ENCODE peak calls at places on chromosomes 2 and 18, in four cellular contexts. L is germinal center, W is NCI-H774, T is skeletal muscle cell. V is an unnamed sample.

GRCh38 chr2:207408086-207408794 is 121.5 kb upstream of the CREB1 start:
- DNase-seq in L (no peak), W (peak), T (peak), V (peak)

GRCh38 chr2:192500550-192501200 is 305.9 kb upstream of the TMEFF2 start:
- DNase-seq in L (no peak), W (no peak), T (peak), V (peak)

GRCh38 chr18:57619881-57620280 is 1.8 kb downstream of the NARS1 start:
- DNase-seq in L (no peak), W (no peak), T (no peak), V (no peak)

GRCh38 chr2:239830066-239830717 is 194.9 kb downstream of the NDUFA10 start:
- DNase-seq in L (no peak), W (no peak), T (no peak), V (no peak)

GRCh38 chr2:177165731-177166711 is 46.6 kb upstream of the HNRNPA3 start:
- DNase-seq in L (peak), W (no peak), T (no peak), V (no peak)

GRCh38 chr2:33788044-33788443 is 188.9 kb upstream of the FAM98A start:
- DNase-seq in L (no peak), W (no peak), T (no peak), V (no peak)

GRCh38 chr18:76209597-76209996 is 285.4 kb downstream of the ZNF516 start:
- DNase-seq in L (no peak), W (no peak), T (peak), V (no peak)

GRCh38 chr2:19178175-19178574 is 180.2 kb downstream of the OSR1 start:
- DNase-seq in L (no peak), W (no peak), T (no peak), V (peak)

GRCh38 chr2:239826376-239826775 is 198.8 kb downstream of the NDUFA10 start:
- DNase-seq in L (no peak), W (no peak), T (no peak), V (no peak)

GRCh38 chr2:9578475-9579235 is 23.0 kb upstream of the ADAM17 start:
- DNase-seq in L (no peak), W (no peak), T (no peak), V (no peak)

GRCh38 chr2:36357506-36358316 is 2.1 kb downstream of the CRIM1 start:
- DNase-seq in L (peak), W (no peak), T (no peak), V (no peak)

GRCh38 chr2:32977228-32977758 is 30.5 kb downstream of the LTBP1 start:
- DNase-seq in L (no peak), W (no peak), T (no peak), V (no peak)